ENCODE peak calls at places on chromosomes 16 and 17, in ten cellular contexts. W, M, A, F, T, P, H, X, B and K are unnamed samples.

GRCh38 chr16:5064915-5065314 is 841 bp downstream of the C16orf89 start:
- DNase-seq in W (no peak), M (no peak), A (no peak), F (no peak), T (no peak), P (peak; percentile 10), H (no peak), X (no peak), B (no peak), K (no peak)

GRCh38 chr16:35651841-35652240 is 2192.4 kb downstream of the TP53TG3F start:
- DNase-seq in W (no peak), M (no peak), A (no peak), F (no peak), T (no peak), P (no peak), H (no peak), X (no peak), B (no peak), K (no peak)

GRCh38 chr17:47687748-47688147 is 6.2 kb upstream of the TBKBP1 start:
- DNase-seq in W (no peak), M (no peak), A (no peak), F (no peak), T (peak; percentile 59), P (no peak), H (no peak), X (no peak), B (no peak), K (no peak)

GRCh38 chr16:88195021-88195581 is 187.7 kb upstream of the ZNF469 start:
- DNase-seq in W (no peak), M (no peak), A (no peak), F (no peak), T (peak; percentile 72), P (no peak), H (no peak), X (no peak), B (no peak), K (no peak)

GRCh38 chr17:9313346-9313745 is 262.3 kb downstream of the STX8 start:
- DNase-seq in W (no peak), M (no peak), A (no peak), F (no peak), T (no peak), P (no peak), H (no peak), X (no peak), B (no peak), K (no peak)

GRCh38 chr17:50206604-50207293 is 5.3 kb upstream of the COL1A1 start:
- DNase-seq in W (no peak), M (no peak), A (no peak), F (peak; percentile 64), T (peak; percentile 85), P (no peak), H (peak; percentile 54), X (no peak), B (no peak), K (no peak)

GRCh38 chr17:74981318-74981978 is 6.0 kb upstream of the CDR2L start:
- DNase-seq in W (no peak), M (no peak), A (no peak), F (no peak), T (no peak), P (no peak), H (no peak), X (no peak), B (no peak), K (no peak)

GRCh38 chr16:3983081-3983520 is 102.6 kb upstream of the CREBBP start:
- DNase-seq in W (peak; percentile 84), M (peak; percentile 47), A (peak; percentile 67), F (peak; percentile 56), T (peak; percentile 67), P (peak; percentile 62), H (peak; percentile 78), X (no peak), B (peak; percentile 9), K (peak; percentile 67)

GRCh38 chr16:67846320-67847063 is at the start of gene NUTF2:
- DNase-seq in W (peak; percentile 98), M (peak; percentile 95), A (peak; percentile 99), F (peak; percentile 94), T (peak; percentile 97), P (peak; percentile 77), H (peak; percentile 97), X (peak; percentile 93), B (peak; percentile 93), K (peak; percentile 98)

GRCh38 chr16:67847064-67847861 is at the start of gene CENPT:
- DNase-seq in W (no peak), M (no peak), A (no peak), F (peak; percentile 61), T (peak; percentile 87), P (peak; percentile 87), H (peak; percentile 66), X (no peak), B (no peak), K (peak; percentile 20)

GRCh38 chr16:67845291-67846062 is 1.3 kb upstream of the NUTF2 start:
- DNase-seq in W (no peak), M (no peak), A (no peak), F (no peak), T (peak; percentile 44), P (no peak), H (no peak), X (no peak), B (no peak), K (no peak)

GRCh38 chr16:67846063-67846319 is 742 bp upstream of the NUTF2 start:
- DNase-seq in W (no peak), M (no peak), A (no peak), F (no peak), T (peak; percentile 17), P (no peak), H (no peak), X (no peak), B (no peak), K (no peak)

DNA sequence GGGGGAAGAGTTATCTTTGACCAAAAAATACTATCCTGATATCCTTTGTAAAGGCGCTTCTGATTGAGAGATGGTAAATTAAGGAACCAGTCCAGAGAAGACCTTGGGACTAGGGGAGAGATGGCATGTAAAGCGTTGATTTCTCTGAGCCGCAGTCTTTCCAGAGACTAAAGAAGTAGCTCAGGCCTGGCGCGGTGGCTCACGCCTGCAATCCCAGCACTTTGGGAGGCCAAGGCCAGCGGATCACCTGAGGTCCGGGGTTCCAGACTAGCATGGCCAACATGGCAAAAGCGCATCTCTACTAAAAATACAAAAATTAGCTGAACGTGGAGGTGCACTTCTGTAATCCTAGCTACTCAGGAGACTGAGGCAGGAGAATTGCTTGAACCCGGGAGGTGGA is 625 bp upstream of the CENPT start:
- DNase-seq in W (no peak), M (no peak), A (no peak), F (no peak), T (no peak), P (no peak), H (no peak), X (no peak), B (no peak), K (no peak)
- H3K4me3 ChIP-seq in W (peak overlapping the region; percentile 100), M (peak overlapping the region; percentile 99), A (no peak overlapping the region), F (peak overlapping the region; percentile 78), T (peak overlapping the region; percentile 96), P (peak overlapping the region; percentile 93), H (no peak overlapping the region), X (peak overlapping the region; percentile 90), B (peak overlapping the region; percentile 97), K (peak overlapping the region; percentile 98)

GRCh38 chr17:17343896-17344506 is 40.8 kb downstream of the NT5M start:
- DNase-seq in W (no peak), M (no peak), A (no peak), F (no peak), T (no peak), P (no peak), H (peak; percentile 36), X (no peak), B (no peak), K (no peak)

GRCh38 chr17:17342242-17342945 is 39.2 kb downstream of the NT5M start:
- DNase-seq in W (no peak), M (no peak), A (no peak), F (no peak), T (no peak), P (no peak), H (no peak), X (no peak), B (no peak), K (no peak)

GRCh38 chr17:17341452-17341851 is 38.3 kb downstream of the NT5M start:
- DNase-seq in W (no peak), M (no peak), A (no peak), F (no peak), T (no peak), P (no peak), H (no peak), X (no peak), B (no peak), K (no peak)

GRCh38 chr17:17344507-17345293 is 41.5 kb downstream of the NT5M start:
- DNase-seq in W (no peak), M (no peak), A (no peak), F (no peak), T (no peak), P (no peak), H (peak; percentile 23), X (no peak), B (no peak), K (peak; percentile 5)

DNA sequence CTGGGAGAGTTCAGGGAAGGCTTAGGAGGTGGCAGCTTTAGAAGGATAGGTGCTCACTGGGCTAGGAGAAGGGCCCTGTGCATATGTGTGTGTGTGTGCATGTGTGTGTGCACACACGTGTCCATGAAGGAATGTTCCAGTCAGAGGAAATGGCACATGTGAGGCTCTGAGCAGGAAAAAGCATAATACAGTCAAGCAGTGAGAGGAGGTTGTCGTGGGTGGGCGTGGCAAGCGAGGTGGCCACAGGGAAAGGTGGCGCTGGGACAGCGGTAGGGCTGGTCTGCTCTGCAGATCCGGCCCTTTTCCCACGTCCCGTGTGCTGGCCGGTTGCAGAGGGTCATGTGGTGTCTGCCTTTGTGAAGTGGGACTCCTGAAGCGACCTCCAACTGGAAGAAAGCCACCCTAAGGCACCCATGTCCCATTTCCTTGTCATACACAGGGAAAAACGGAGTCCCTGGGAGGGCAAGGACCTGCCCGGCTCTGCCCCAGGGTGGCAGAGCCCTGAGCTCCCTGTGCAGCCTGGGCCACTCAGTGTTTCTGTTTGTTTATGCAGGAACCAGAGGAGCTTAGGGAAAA is 40.1 kb downstream of the NT5M start:
- DNase-seq in W (no peak), M (no peak), A (no peak), F (no peak), T (no peak), P (no peak), H (peak; percentile 16), X (no peak), B (no peak), K (no peak)
- H3K4me3 ChIP-seq in W (no peak overlapping the region), M (no peak overlapping the region), A (no peak overlapping the region), F (no peak overlapping the region), T (no peak overlapping the region), P (no peak overlapping the region), H (no peak overlapping the region), X (no peak overlapping the region), B (no peak overlapping the region), K (no peak overlapping the region)

GRCh38 chr16:85056211-85056748 is 28.7 kb downstream of the KIAA0513 start:
- DNase-seq in W (no peak), M (no peak), A (no peak), F (no peak), T (peak; percentile 46), P (no peak), H (no peak), X (no peak), B (no peak), K (no peak)
- H3K4me3 ChIP-seq in W (no peak overlapping the region), M (no peak overlapping the region), A (no peak overlapping the region), F (no peak overlapping the region), T (no peak overlapping the region), P (no peak overlapping the region), H (no peak overlapping the region), X (peak overlapping the region; percentile 38), B (peak overlapping the region; percentile 30), K (no peak overlapping the region)

DNA sequence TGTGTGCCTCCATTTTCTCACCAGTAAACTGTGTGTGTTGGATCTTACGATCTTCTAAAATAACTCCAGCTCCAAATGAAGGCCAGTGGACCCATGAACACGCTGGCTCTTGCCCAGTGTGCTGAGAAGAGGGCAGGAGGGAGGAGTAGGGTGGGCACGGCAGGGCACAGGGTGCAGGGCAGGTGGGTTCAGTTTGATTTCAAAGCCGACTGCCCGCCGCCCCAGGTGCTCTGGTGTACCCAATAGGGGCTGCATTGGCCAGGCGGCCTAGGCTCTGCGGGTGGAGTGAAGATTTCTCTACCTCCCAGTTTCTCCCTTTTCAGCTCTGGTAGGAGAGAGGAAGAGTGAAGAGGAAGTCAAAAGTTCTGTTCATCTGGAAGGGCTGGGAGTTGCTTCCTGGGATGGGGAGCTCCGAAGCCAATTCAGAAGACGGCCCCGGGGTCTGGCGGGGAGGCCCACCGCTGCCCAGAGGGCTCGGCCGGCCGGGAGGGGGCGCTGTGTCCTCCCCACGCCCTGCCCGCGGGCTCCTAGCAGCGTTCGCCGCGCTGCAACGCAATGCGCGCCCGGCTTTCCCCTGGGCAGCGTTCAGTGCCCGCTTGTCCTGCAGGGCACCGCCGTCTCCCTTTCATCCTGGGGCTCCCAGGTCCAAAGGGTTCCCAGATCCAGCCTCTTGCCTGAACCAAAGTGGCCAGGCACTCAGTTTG is 1.1 kb upstream of the CRHR1 start:
- DNase-seq in W (peak; percentile 68), M (no peak), A (peak; percentile 62), F (no peak), T (peak; percentile 31), P (no peak), H (no peak), X (no peak), B (peak; percentile 9), K (peak; percentile 80)
- H3K4me3 ChIP-seq in W (peak overlapping the region; percentile 64), M (no peak overlapping the region), A (peak overlapping the region; percentile 77), F (no peak overlapping the region), T (no peak overlapping the region), P (no peak overlapping the region), H (peak overlapping the region; percentile 62), X (peak overlapping the region; percentile 54), B (peak overlapping the region; percentile 23), K (peak overlapping the region; percentile 47)